ENCODE peak calls at places on chromosomes 13 and 19, in eight cellular contexts. One of them, this sample, is unnamed.
A peak's percentile ranks its signal among the peaks of the same experiment; 100 is the strongest.

GRCh38 chr13:110137677-110138008 is 169.3 kb downstream of the COL4A1 start:
- DNase-seq in PC-3: peak; percentile 58
- DNase-seq in neural progenitor cell: peak; percentile 43
- DNase-seq in MM.1S: peak; percentile 88
- DNase-seq in hepatocyte: peak; percentile 75
- DNase-seq in GM23248: peak; percentile 44
- DNase-seq in SK-N-SH: peak; percentile 83
- DNase-seq in OCI-LY7: peak; percentile 10
- DNase-seq in this sample: no peak

GRCh38 chr13:81551036-81551435 is 1210.1 kb upstream of the SPRY2 start:
- DNase-seq in PC-3: no peak
- DNase-seq in neural progenitor cell: no peak
- DNase-seq in MM.1S: no peak
- DNase-seq in hepatocyte: no peak
- DNase-seq in GM23248: no peak
- DNase-seq in SK-N-SH: no peak
- DNase-seq in OCI-LY7: no peak
- DNase-seq in this sample: no peak

GRCh38 chr13:110653271-110653670 is 37.9 kb downstream of the NAXD start:
- DNase-seq in PC-3: no peak
- DNase-seq in neural progenitor cell: no peak
- DNase-seq in MM.1S: no peak
- DNase-seq in hepatocyte: no peak
- DNase-seq in GM23248: no peak
- DNase-seq in SK-N-SH: no peak
- DNase-seq in OCI-LY7: no peak
- DNase-seq in this sample: no peak

GRCh38 chr19:29323046-29323971 is 110.4 kb upstream of the UQCRFS1 start:
- DNase-seq in PC-3: no peak
- DNase-seq in neural progenitor cell: no peak
- DNase-seq in MM.1S: no peak
- DNase-seq in hepatocyte: no peak
- DNase-seq in GM23248: peak; percentile 12
- DNase-seq in SK-N-SH: no peak
- DNase-seq in OCI-LY7: no peak
- DNase-seq in this sample: no peak

GRCh38 chr19:54462713-54463530 is 656 bp downstream of the LENG9 start:
- DNase-seq in PC-3: peak; percentile 63
- DNase-seq in neural progenitor cell: peak; percentile 81
- DNase-seq in MM.1S: peak; percentile 59
- DNase-seq in hepatocyte: peak; percentile 73
- DNase-seq in GM23248: peak; percentile 85
- DNase-seq in SK-N-SH: peak; percentile 57
- DNase-seq in OCI-LY7: peak; percentile 62
- DNase-seq in this sample: peak; percentile 81

GRCh38 chr19:1363599-1363998 is 20.1 kb upstream of the NDUFS7 start:
- DNase-seq in PC-3: no peak
- DNase-seq in neural progenitor cell: no peak
- DNase-seq in MM.1S: no peak
- DNase-seq in hepatocyte: no peak
- DNase-seq in GM23248: no peak
- DNase-seq in SK-N-SH: no peak
- DNase-seq in OCI-LY7: no peak
- DNase-seq in this sample: no peak

GRCh38 chr19:30024091-30024490 is 82.1 kb downstream of the URI1 start:
- DNase-seq in PC-3: no peak
- DNase-seq in neural progenitor cell: no peak
- DNase-seq in MM.1S: no peak
- DNase-seq in hepatocyte: no peak
- DNase-seq in GM23248: no peak
- DNase-seq in SK-N-SH: no peak
- DNase-seq in OCI-LY7: no peak
- DNase-seq in this sample: no peak

GRCh38 chr13:44815507-44816074 is 173.7 kb downstream of the NUFIP1 start:
- DNase-seq in PC-3: peak; percentile 91
- DNase-seq in neural progenitor cell: peak; percentile 41
- DNase-seq in MM.1S: no peak
- DNase-seq in hepatocyte: peak; percentile 86
- DNase-seq in GM23248: peak; percentile 95
- DNase-seq in SK-N-SH: no peak
- DNase-seq in OCI-LY7: no peak
- DNase-seq in this sample: peak; percentile 62

GRCh38 chr19:54299126-54299498 is 13.9 kb downstream of the LILRA5 start:
- DNase-seq in PC-3: no peak
- DNase-seq in neural progenitor cell: no peak
- DNase-seq in MM.1S: no peak
- DNase-seq in hepatocyte: no peak
- DNase-seq in GM23248: no peak
- DNase-seq in SK-N-SH: no peak
- DNase-seq in OCI-LY7: no peak
- DNase-seq in this sample: no peak

GRCh38 chr13:113742000-113742441 is 17.0 kb upstream of the TMEM255B start:
- DNase-seq in PC-3: peak; percentile 67
- DNase-seq in neural progenitor cell: peak; percentile 53
- DNase-seq in MM.1S: peak; percentile 90
- DNase-seq in hepatocyte: peak; percentile 79
- DNase-seq in GM23248: peak; percentile 84
- DNase-seq in SK-N-SH: peak; percentile 82
- DNase-seq in OCI-LY7: no peak
- DNase-seq in this sample: peak; percentile 62

GRCh38 chr13:28047784-28048388 is 52.5 kb downstream of the FLT3 start:
- DNase-seq in PC-3: peak; percentile 42
- DNase-seq in neural progenitor cell: no peak
- DNase-seq in MM.1S: peak; percentile 57
- DNase-seq in hepatocyte: no peak
- DNase-seq in GM23248: peak; percentile 65
- DNase-seq in SK-N-SH: no peak
- DNase-seq in OCI-LY7: peak; percentile 72
- DNase-seq in this sample: no peak

GRCh38 chr19:48926909-48927308 is 6.6 kb upstream of the DHDH start:
- DNase-seq in PC-3: peak; percentile 95
- DNase-seq in neural progenitor cell: no peak
- DNase-seq in MM.1S: no peak
- DNase-seq in hepatocyte: peak; percentile 54
- DNase-seq in GM23248: peak; percentile 100
- DNase-seq in SK-N-SH: no peak
- DNase-seq in OCI-LY7: no peak
- DNase-seq in this sample: no peak

GRCh38 chr19:28221736-28222135 is 991.2 kb downstream of the UQCRFS1 start:
- DNase-seq in PC-3: no peak
- DNase-seq in neural progenitor cell: no peak
- DNase-seq in MM.1S: no peak
- DNase-seq in hepatocyte: no peak
- DNase-seq in GM23248: no peak
- DNase-seq in SK-N-SH: no peak
- DNase-seq in OCI-LY7: no peak
- DNase-seq in this sample: no peak

GRCh38 chr19:45767410-45767880 is 1.6 kb downstream of the SIX5 start:
- DNase-seq in PC-3: peak; percentile 75
- DNase-seq in neural progenitor cell: peak; percentile 88
- DNase-seq in MM.1S: no peak
- DNase-seq in hepatocyte: peak; percentile 84
- DNase-seq in GM23248: peak; percentile 92
- DNase-seq in SK-N-SH: no peak
- DNase-seq in OCI-LY7: no peak
- DNase-seq in this sample: peak; percentile 79

GRCh38 chr19:48553676-48554384 is 1.9 kb downstream of the SULT2B1 start:
- DNase-seq in PC-3: peak; percentile 43
- DNase-seq in neural progenitor cell: peak; percentile 48
- DNase-seq in MM.1S: no peak
- DNase-seq in hepatocyte: peak; percentile 90
- DNase-seq in GM23248: peak; percentile 79
- DNase-seq in SK-N-SH: peak; percentile 67
- DNase-seq in OCI-LY7: no peak
- DNase-seq in this sample: peak; percentile 61

GRCh38 chr13:32587774-32588165 is 1.5 kb downstream of the PDS5B start:
- DNase-seq in PC-3: peak; percentile 21
- DNase-seq in neural progenitor cell: no peak
- DNase-seq in MM.1S: peak; percentile 15
- DNase-seq in hepatocyte: no peak
- DNase-seq in GM23248: peak; percentile 53
- DNase-seq in SK-N-SH: no peak
- DNase-seq in OCI-LY7: no peak
- DNase-seq in this sample: no peak

GRCh38 chr19:6181119-6181518 is 45.7 kb downstream of the ACSBG2 start:
- DNase-seq in PC-3: no peak
- DNase-seq in neural progenitor cell: no peak
- DNase-seq in MM.1S: no peak
- DNase-seq in hepatocyte: no peak
- DNase-seq in GM23248: no peak
- DNase-seq in SK-N-SH: no peak
- DNase-seq in OCI-LY7: no peak
- DNase-seq in this sample: no peak

GRCh38 chr13:51844862-51845573 is at the start of gene TMEM272:
- DNase-seq in PC-3: peak; percentile 34
- DNase-seq in neural progenitor cell: peak; percentile 70
- DNase-seq in MM.1S: no peak
- DNase-seq in hepatocyte: peak; percentile 76
- DNase-seq in GM23248: peak; percentile 55
- DNase-seq in SK-N-SH: peak; percentile 87
- DNase-seq in OCI-LY7: peak; percentile 41
- DNase-seq in this sample: peak; percentile 81

GRCh38 chr13:55553736-55554135 is 1587.0 kb upstream of the PRR20A start:
- DNase-seq in PC-3: no peak
- DNase-seq in neural progenitor cell: no peak
- DNase-seq in MM.1S: no peak
- DNase-seq in hepatocyte: no peak
- DNase-seq in GM23248: no peak
- DNase-seq in SK-N-SH: no peak
- DNase-seq in OCI-LY7: no peak
- DNase-seq in this sample: no peak

DNA sequence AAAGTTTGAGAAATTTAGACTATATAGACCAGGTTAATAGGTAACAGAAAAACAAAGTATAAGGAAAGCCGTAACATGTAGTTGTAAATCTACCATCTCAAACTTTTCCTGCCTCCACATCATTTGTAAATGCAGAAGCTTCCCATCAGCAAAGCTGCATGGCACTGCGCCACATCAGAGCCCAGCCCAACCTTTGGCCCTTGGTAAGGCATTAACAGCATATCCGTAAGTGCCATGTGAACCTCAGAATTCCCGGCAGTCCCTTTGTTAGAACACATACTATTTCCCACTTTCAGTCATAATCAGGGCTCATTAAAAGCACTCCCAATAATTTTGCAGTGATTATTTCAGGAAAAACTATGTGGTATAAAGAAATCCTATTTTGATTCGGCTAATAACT is 51.6 kb downstream of the MPHOSPH8 start:
- DNase-seq in PC-3: no peak
- DNase-seq in neural progenitor cell: no peak
- DNase-seq in MM.1S: no peak
- DNase-seq in hepatocyte: peak; percentile 58
- DNase-seq in GM23248: no peak
- DNase-seq in SK-N-SH: no peak
- DNase-seq in OCI-LY7: no peak
- DNase-seq in this sample: peak; percentile 42
- TF ChIP-seq EZH2phosphoT487 in PC-3: no peak
- TF ChIP-seq EZH2phosphoT487 in neural progenitor cell: no peak
- TF ChIP-seq EZH2phosphoT487 in MM.1S: no peak
- TF ChIP-seq EZH2phosphoT487 in hepatocyte: no peak
- TF ChIP-seq EZH2phosphoT487 in GM23248: no peak
- TF ChIP-seq EZH2phosphoT487 in SK-N-SH: no peak
- TF ChIP-seq EZH2phosphoT487 in OCI-LY7: no peak
- TF ChIP-seq EZH2phosphoT487 in this sample: no peak

DNA sequence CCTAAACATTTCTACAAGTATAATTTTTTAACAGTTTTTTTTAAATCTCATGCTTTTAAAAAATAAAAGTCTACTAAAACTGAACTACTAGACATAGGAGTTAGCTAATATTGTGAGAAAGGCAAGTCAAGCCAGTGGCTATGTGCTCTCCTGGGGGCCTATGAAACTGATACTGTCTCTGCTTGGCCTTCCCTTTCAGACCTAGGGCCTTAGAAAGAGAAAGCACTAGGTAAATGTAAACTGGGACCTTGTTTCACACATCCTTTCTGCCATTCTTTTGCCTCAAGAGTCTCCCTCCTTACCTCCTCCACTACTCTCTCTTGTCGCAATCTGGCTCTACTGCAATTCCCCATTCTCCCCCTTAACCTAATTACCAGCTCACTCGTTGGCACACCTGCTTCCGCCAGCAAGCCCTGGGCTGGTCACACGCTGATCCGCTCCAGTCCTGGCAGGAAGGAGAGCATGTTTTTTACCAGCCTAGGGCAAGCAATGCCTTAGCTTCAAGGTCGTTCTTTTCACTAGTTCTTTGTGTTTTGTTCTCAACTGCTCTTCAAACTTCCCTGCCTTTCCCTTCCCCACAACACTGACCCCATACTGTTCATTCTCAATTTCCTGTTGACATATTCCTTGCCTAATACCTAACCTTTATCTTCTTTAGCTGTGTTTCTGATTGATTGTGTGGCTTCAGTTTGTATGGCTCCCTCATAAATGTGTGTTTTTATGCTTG is 23.1 kb downstream of the TBC1D4 start:
- DNase-seq in PC-3: no peak
- DNase-seq in neural progenitor cell: peak; percentile 4
- DNase-seq in MM.1S: peak; percentile 74
- DNase-seq in hepatocyte: no peak
- DNase-seq in GM23248: no peak
- DNase-seq in SK-N-SH: peak; percentile 48
- DNase-seq in OCI-LY7: no peak
- DNase-seq in this sample: peak; percentile 40
- TF ChIP-seq EZH2phosphoT487 in PC-3: no peak
- TF ChIP-seq EZH2phosphoT487 in neural progenitor cell: no peak
- TF ChIP-seq EZH2phosphoT487 in MM.1S: no peak
- TF ChIP-seq EZH2phosphoT487 in hepatocyte: no peak
- TF ChIP-seq EZH2phosphoT487 in GM23248: no peak
- TF ChIP-seq EZH2phosphoT487 in SK-N-SH: no peak
- TF ChIP-seq EZH2phosphoT487 in OCI-LY7: no peak
- TF ChIP-seq EZH2phosphoT487 in this sample: no peak

GRCh38 chr13:76009491-76009890 is 373.4 kb downstream of the LMO7 start:
- DNase-seq in PC-3: peak; percentile 66
- DNase-seq in neural progenitor cell: no peak
- DNase-seq in MM.1S: no peak
- DNase-seq in hepatocyte: no peak
- DNase-seq in GM23248: no peak
- DNase-seq in SK-N-SH: no peak
- DNase-seq in OCI-LY7: no peak
- DNase-seq in this sample: no peak
- TF ChIP-seq EZH2phosphoT487 in PC-3: no peak
- TF ChIP-seq EZH2phosphoT487 in neural progenitor cell: no peak
- TF ChIP-seq EZH2phosphoT487 in MM.1S: no peak
- TF ChIP-seq EZH2phosphoT487 in hepatocyte: no peak
- TF ChIP-seq EZH2phosphoT487 in GM23248: no peak
- TF ChIP-seq EZH2phosphoT487 in SK-N-SH: no peak
- TF ChIP-seq EZH2phosphoT487 in OCI-LY7: no peak
- TF ChIP-seq EZH2phosphoT487 in this sample: no peak

GRCh38 chr13:68584776-68585175 is 1354.6 kb upstream of the PCDH9 start:
- DNase-seq in PC-3: no peak
- DNase-seq in neural progenitor cell: no peak
- DNase-seq in MM.1S: no peak
- DNase-seq in hepatocyte: no peak
- DNase-seq in GM23248: no peak
- DNase-seq in SK-N-SH: no peak
- DNase-seq in OCI-LY7: no peak
- DNase-seq in this sample: no peak

DNA sequence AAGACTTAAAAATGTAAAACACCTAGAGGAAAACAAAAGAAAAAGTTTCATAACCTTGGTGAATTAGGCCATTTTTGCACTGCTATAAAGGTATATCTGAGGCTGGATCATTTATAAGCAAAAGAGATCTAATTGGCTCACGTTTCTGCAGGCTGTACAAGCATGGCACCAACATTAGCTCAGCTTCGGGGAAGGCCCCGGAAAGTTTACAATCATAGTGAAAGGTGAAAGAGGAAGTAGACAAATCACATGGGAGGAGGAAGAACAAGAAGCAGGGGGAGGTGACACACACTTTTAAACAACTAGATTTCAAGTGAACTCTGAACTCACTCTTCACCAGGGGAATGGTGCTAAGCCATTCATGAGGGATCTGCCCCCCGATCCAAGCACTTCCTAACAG is 1358.5 kb upstream of the PCDH9 start:
- DNase-seq in PC-3: no peak
- DNase-seq in neural progenitor cell: no peak
- DNase-seq in MM.1S: peak; percentile 17
- DNase-seq in hepatocyte: no peak
- DNase-seq in GM23248: no peak
- DNase-seq in SK-N-SH: no peak
- DNase-seq in OCI-LY7: peak; percentile 11
- DNase-seq in this sample: no peak
- TF ChIP-seq EZH2phosphoT487 in PC-3: no peak
- TF ChIP-seq EZH2phosphoT487 in neural progenitor cell: no peak
- TF ChIP-seq EZH2phosphoT487 in MM.1S: no peak
- TF ChIP-seq EZH2phosphoT487 in hepatocyte: no peak
- TF ChIP-seq EZH2phosphoT487 in GM23248: no peak
- TF ChIP-seq EZH2phosphoT487 in SK-N-SH: no peak
- TF ChIP-seq EZH2phosphoT487 in OCI-LY7: no peak
- TF ChIP-seq EZH2phosphoT487 in this sample: no peak

This sample was measured in GM23338.